ENCODE peak calls at places on chromosomes 2 and 18, in ten cellular contexts. I is H9; Y is RWPE1; L is thyroid gland; S is stimulated activated naive CD4-positive, alpha-beta T cell; B is AG08395; U is EH; X is nucleus accumbens; C is NCI-H1436; O is skeletal muscle cell. V is an unnamed sample.

GRCh38 chr18:64017870-64018269 is 48.0 kb downstream of the SERPINB8 start:
- DNase-seq in B (peak), L (no peak), S (no peak), I (no peak), C (peak), U (peak), Y (peak), O (no peak), X (no peak), V (no peak)

GRCh38 chr2:68696554-68696953 is 38.1 kb upstream of the ARHGAP25 start:
- DNase-seq in U (no peak), L (no peak), O (no peak), C (no peak), B (no peak), S (no peak), I (no peak), X (no peak), Y (no peak), V (no peak)

GRCh38 chr2:127225186-127225960 is 5.3 kb upstream of the CYP27C1 start:
- DNase-seq in O (peak), X (no peak), Y (no peak), I (no peak), S (no peak), B (peak), U (peak), L (no peak), C (no peak), V (no peak)

GRCh38 chr2:26059542-26059941 is 25.7 kb downstream of the RAB10 start:
- DNase-seq in S (no peak), U (no peak), L (no peak), O (no peak), X (no peak), I (no peak), Y (no peak), C (no peak), B (no peak), V (no peak)

GRCh38 chr18:2538844-2539243 is 32.5 kb downstream of the METTL4 start:
- DNase-seq in I (no peak), C (no peak), S (no peak), U (peak), L (no peak), X (no peak), B (no peak), Y (no peak), O (no peak), V (no peak)

GRCh38 chr2:182672471-182673165 is 43.4 kb upstream of the DNAJC10 start:
- DNase-seq in Y (peak), B (no peak), I (no peak), C (no peak), O (peak), X (no peak), L (no peak), S (no peak), U (peak), V (no peak)

GRCh38 chr2:109162999-109163398 is 34.0 kb downstream of the SH3RF3 start:
- DNase-seq in L (no peak), X (no peak), C (no peak), O (no peak), S (no peak), Y (no peak), B (no peak), U (peak), I (no peak), V (no peak)

GRCh38 chr2:30631051-30631671 is 176.1 kb downstream of the CAPN13 start:
- DNase-seq in L (no peak), B (peak), U (no peak), Y (no peak), S (peak), I (no peak), O (peak), X (no peak), C (no peak), V (no peak)

GRCh38 chr2:141392517-141393213 is 738.2 kb downstream of the LRP1B start:
- DNase-seq in S (no peak), Y (no peak), C (no peak), O (no peak), I (no peak), B (peak), U (peak), L (no peak), X (no peak), V (no peak)

V was measured in hippocampal formation.